ENCODE peak calls at places on chromosome 9, in five cellular contexts. Q is tibial nerve; N is IMR-90; E is CD8-positive, alpha-beta memory T cell; L is neural progenitor cell. V is an unnamed sample.
A peak's percentile ranks its signal among the peaks of the same experiment; 100 is the strongest.

GRCh38 chr9:99176527-99177013 is 45.2 kb downstream of the ALG2 start:
- DNase-seq in L (no peak), N (no peak), Q (no peak), E (no peak), V (no peak)

GRCh38 chr9:13268469-13268868 is 11.0 kb downstream of the MPDZ start:
- DNase-seq in N (peak; percentile 56), E (no peak), L (no peak), Q (no peak), V (no peak)

GRCh38 chr9:138040446-138041430 is 163.2 kb downstream of the CACNA1B start:
- DNase-seq in N (no peak), L (peak; percentile 0), Q (no peak), E (no peak), V (no peak)

GRCh38 chr9:105054488-105054887 is 126.5 kb upstream of the ABCA1 start:
- DNase-seq in N (peak; percentile 89), E (no peak), Q (no peak), L (no peak), V (no peak)

GRCh38 chr9:16384993-16385392 is 485.5 kb downstream of the BNC2 start:
- DNase-seq in N (no peak), Q (no peak), L (no peak), E (no peak), V (no peak)

GRCh38 chr9:134061019-134061687 is 6.7 kb downstream of the BRD3 start:
- DNase-seq in L (peak; percentile 1), E (no peak), Q (no peak), N (no peak), V (no peak)

GRCh38 chr9:846852-847251 is 5.4 kb downstream of the DMRT1 start:
- DNase-seq in E (no peak), Q (no peak), N (no peak), L (peak; percentile 41), V (no peak)

GRCh38 chr9:20528253-20528652 is 94.0 kb downstream of the MLLT3 start:
- DNase-seq in E (no peak), N (no peak), Q (no peak), L (no peak), V (no peak)

GRCh38 chr9:109238677-109239076 is 71.6 kb upstream of the FRRS1L start:
- DNase-seq in E (no peak), Q (no peak), L (no peak), N (no peak), V (no peak)

GRCh38 chr9:75715360-75715759 is 175.1 kb upstream of the PCSK5 start:
- DNase-seq in N (no peak), E (no peak), Q (peak; percentile 19), L (no peak), V (no peak)

GRCh38 chr9:137679249-137679648 is 60.4 kb downstream of the EHMT1 start:
- DNase-seq in Q (no peak), N (no peak), L (peak; percentile 82), E (no peak), V (no peak)

GRCh38 chr9:76608562-76609254 is 149.7 kb downstream of the GCNT1 start:
- DNase-seq in N (no peak), E (no peak), L (no peak), Q (no peak), V (no peak)

GRCh38 chr9:120702075-120702474 is 12.2 kb downstream of the MEGF9 start:
- DNase-seq in Q (no peak), E (no peak), N (peak; percentile 35), L (no peak), V (no peak)

GRCh38 chr9:37337301-37337905 is 85.1 kb upstream of the GRHPR start:
- DNase-seq in Q (no peak), E (no peak), N (no peak), L (no peak), V (no peak)

GRCh38 chr9:97284798-97285197 is 22.7 kb upstream of the CCDC180 start:
- DNase-seq in N (no peak), Q (no peak), E (no peak), L (no peak), V (no peak)

GRCh38 chr9:120942186-120943001 is 15.8 kb upstream of the TRAF1 start:
- DNase-seq in E (no peak), N (no peak), Q (no peak), L (peak; percentile 29), V (no peak)

GRCh38 chr9:5851445-5851844 is 18.5 kb upstream of the ERMP1 start:
- DNase-seq in N (peak; percentile 60), Q (no peak), E (no peak), L (no peak), V (no peak)

GRCh38 chr9:98240475-98240874 is 15.0 kb downstream of the TBC1D2 start:
- DNase-seq in Q (no peak), L (no peak), N (no peak), E (no peak), V (no peak)

GRCh38 chr9:124768778-124769350 is 2.2 kb downstream of the NR6A1 start:
- DNase-seq in N (no peak), L (no peak), E (no peak), Q (no peak), V (no peak)

GRCh38 chr9:83166369-83166768 is 103.4 kb upstream of the RASEF start:
- DNase-seq in L (no peak), Q (no peak), E (no peak), N (no peak), V (peak; percentile 69)

GRCh38 chr9:89466451-89467277 is 31.2 kb downstream of the SEMA4D start:
- DNase-seq in N (no peak), Q (no peak), L (no peak), E (no peak), V (no peak)

GRCh38 chr9:27429917-27430316 is 94.2 kb upstream of the IFNK start:
- DNase-seq in Q (no peak), N (no peak), L (no peak), E (no peak), V (no peak)

GRCh38 chr9:93119953-93120845 is 13.9 kb downstream of the NINJ1 start:
- DNase-seq in N (peak; percentile 94), E (no peak), L (no peak), Q (peak; percentile 86), V (peak; percentile 94)

GRCh38 chr9:115133649-115134048 is 15.7 kb upstream of the TNC start:
- DNase-seq in E (no peak), N (peak; percentile 97), Q (no peak), L (no peak), V (no peak)

GRCh38 chr9:125743687-125744428 is 3.3 kb upstream of the PBX3 start:
- DNase-seq in Q (no peak), N (no peak), L (no peak), E (no peak), V (no peak)

GRCh38 chr9:118609355-118610044 is 759.7 kb downstream of the BRINP1 start:
- DNase-seq in E (no peak), N (no peak), L (no peak), Q (no peak), V (no peak)

GRCh38 chr9:3916984-3917383 is 382.9 kb downstream of the GLIS3 start:
- DNase-seq in E (no peak), L (no peak), Q (no peak), N (peak; percentile 82), V (no peak)

GRCh38 chr9:87606921-87607521 is 109.4 kb downstream of the DAPK1 start:
- DNase-seq in L (peak; percentile 64), N (peak; percentile 59), E (no peak), Q (no peak), V (no peak)

GRCh38 chr9:88932766-88933165 is 58.5 kb upstream of the S1PR3 start:
- DNase-seq in L (no peak), Q (no peak), N (no peak), E (no peak), V (no peak)

GRCh38 chr9:13001989-13002580 is 227.3 kb downstream of the LURAP1L start:
- DNase-seq in N (no peak), L (no peak), Q (no peak), E (no peak), V (no peak)

GRCh38 chr9:7083192-7083591 is 325.4 kb downstream of the KDM4C start:
- DNase-seq in L (no peak), E (no peak), N (no peak), Q (no peak), V (no peak)
- H3K4me1 ChIP-seq in L (no peaks in the 10 kb centered on the region), E (no peaks in the 10 kb centered on the region), N (peaks cover 4% of the 10 kb centered on the region), Q (no peaks in the 10 kb centered on the region), V (peaks cover 9% of the 10 kb centered on the region)

GRCh38 chr9:123084256-123084655 is 50.8 kb downstream of the GPR21 start:
- DNase-seq in N (no peak), E (no peak), Q (no peak), L (no peak), V (no peak)
- H3K36me3 ChIP-seq in N (peaks cover 23% of the 10 kb centered on the region), E (peaks cover 23% of the 10 kb centered on the region), Q (no peaks in the 10 kb centered on the region), L (peaks cover 20% of the 10 kb centered on the region), V (peaks cover 20% of the 10 kb centered on the region)

GRCh38 chr9:128593039-128593438 is 40.7 kb downstream of the SPTAN1 start:
- DNase-seq in N (no peak), L (no peak), Q (no peak), E (no peak), V (no peak)

GRCh38 chr9:128588581-128589233 is 36.3 kb downstream of the SPTAN1 start:
- DNase-seq in L (no peak), E (no peak), N (no peak), Q (no peak), V (no peak)

DNA sequence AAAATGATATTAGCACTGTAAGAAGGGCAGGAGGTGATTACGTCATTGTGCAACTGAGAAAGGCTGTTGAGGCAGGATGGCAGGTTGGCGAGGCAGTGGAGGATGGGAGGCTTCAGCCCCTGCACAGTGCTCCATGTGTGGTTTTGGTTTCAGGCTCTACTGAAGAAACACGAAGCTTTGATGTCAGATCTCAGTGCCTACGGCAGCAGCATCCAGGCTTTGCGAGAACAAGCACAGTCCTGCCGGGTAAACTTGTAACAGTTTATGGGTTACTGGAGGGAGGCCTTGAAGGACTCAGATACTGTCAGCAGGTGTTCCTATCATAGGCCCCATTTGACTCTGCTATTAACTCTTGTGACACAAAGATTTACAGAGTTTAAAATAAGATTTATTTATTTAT is 35.1 kb downstream of the SPTAN1 start:
- DNase-seq in Q (no peak), E (no peak), L (no peak), N (no peak), V (no peak)
- H3K4me3 ChIP-seq in Q (no peak overlapping the region), E (no peak overlapping the region), L (no peak overlapping the region), N (no peak overlapping the region), V (no peak overlapping the region)

GRCh38 chr9:22002038-22002437 is 7.1 kb downstream of the CDKN2B start:
- DNase-seq in E (no peak), L (no peak), N (no peak), Q (no peak), V (no peak)
- H3K4me1 ChIP-seq in E (no peaks in the 10 kb centered on the region), L (no peaks in the 10 kb centered on the region), N (peaks cover 8% of the 10 kb centered on the region), Q (no peaks in the 10 kb centered on the region), V (no peaks in the 10 kb centered on the region)

GRCh38 chr9:130884542-130885421 is 11.8 kb downstream of the QRFP start:
- DNase-seq in Q (no peak), L (no peak), N (no peak), E (no peak), V (no peak)
- H3K36me3 ChIP-seq in Q (peaks cover 18% of the 10 kb centered on the region), L (no peaks in the 10 kb centered on the region), N (peaks cover 86% of the 10 kb centered on the region), E (peaks cover 36% of the 10 kb centered on the region), V (peaks cover 11% of the 10 kb centered on the region)

GRCh38 chr9:129696803-129697110 is 31.3 kb downstream of the PRRX2 start:
- DNase-seq in E (no peak), L (no peak), Q (no peak), N (no peak), V (no peak)
- H3K4me3 ChIP-seq in E (no peak overlapping the region), L (peak overlapping the region; percentile 46), Q (peak overlapping the region; percentile 57), N (peak overlapping the region; percentile 42), V (no peak overlapping the region)

GRCh38 chr9:113547501-113547900 is 84.0 kb downstream of the RGS3 start:
- DNase-seq in E (no peak), Q (no peak), N (no peak), L (no peak), V (no peak)
- H3K4me1 ChIP-seq in E (peaks cover 28% of the 10 kb centered on the region), Q (peaks cover 14% of the 10 kb centered on the region), N (peaks cover 12% of the 10 kb centered on the region), L (peaks cover 20% of the 10 kb centered on the region), V (peaks cover 22% of the 10 kb centered on the region)

V was measured in lung.